ENCODE peak calls at places on chromosomes 16 and 17, in seven cellular contexts. D is GM19239; A is hypothalamus; O is aorta; C is stimulated activated CD8-positive, alpha-beta memory T cell treated with anti-CD3 and anti-CD28 coated beads, Interleukin-4, amount 100 ng/mL, for 4 hours; V is IMR-90; G is NCI-H748 treated with DMSO at 0.1 percent for 48 hours. P is an unnamed sample.

GRCh38 chr16:30875881-30876791 is 17.7 kb downstream of the BCL7C start:
- DNase-seq in D (no peak), A (no peak), O (no peak), C (no peak), V (peak), G (no peak), P (peak)

GRCh38 chr17:48997103-48997826 is at the start of gene IGF2BP1:
- DNase-seq in D (no peak), A (no peak), O (no peak), C (no peak), V (peak), G (peak), P (no peak)

GRCh38 chr16:82655720-82656500 is 29.1 kb downstream of the CDH13 start:
- DNase-seq in D (no peak), A (no peak), O (no peak), C (no peak), V (no peak), G (no peak), P (no peak)

GRCh38 chr16:19008245-19008644 is 24.5 kb downstream of the TMC7 start:
- DNase-seq in D (no peak), A (no peak), O (no peak), C (no peak), V (peak), G (no peak), P (no peak)

GRCh38 chr16:10961231-10961630 is 16.9 kb downstream of the CLEC16A start:
- DNase-seq in D (no peak), A (no peak), O (peak), C (no peak), V (peak), G (no peak), P (no peak)

GRCh38 chr17:68461122-68461539 is 3.8 kb upstream of the WIPI1 start:
- DNase-seq in D (no peak), A (no peak), O (no peak), C (no peak), V (no peak), G (no peak), P (peak)

GRCh38 chr17:27413295-27413694 is 43.0 kb upstream of the KSR1 start:
- DNase-seq in D (no peak), A (no peak), O (no peak), C (no peak), V (no peak), G (no peak), P (no peak)

GRCh38 chr17:67293251-67294203 is 48.5 kb upstream of the HELZ start:
- DNase-seq in D (peak), A (no peak), O (peak), C (peak), V (peak), G (no peak), P (peak)

GRCh38 chr17:39629894-39630293 is 3.1 kb downstream of the PPP1R1B start:
- DNase-seq in D (no peak), A (no peak), O (no peak), C (no peak), V (no peak), G (no peak), P (no peak)

GRCh38 chr16:57360321-57360935 is 1.8 kb downstream of the CCL22 start:
- DNase-seq in D (no peak), A (no peak), O (no peak), C (no peak), V (no peak), G (no peak), P (no peak)

GRCh38 chr17:42287305-42288077 is 807 bp upstream of the STAT5A start:
- DNase-seq in D (no peak), A (peak), O (peak), C (peak), V (no peak), G (no peak), P (peak)

GRCh38 chr16:81446318-81447275 is 2.0 kb downstream of the CMIP start:
- DNase-seq in D (no peak), A (no peak), O (peak), C (no peak), V (peak), G (no peak), P (no peak)

GRCh38 chr16:4414187-4414909 is 2.0 kb downstream of the CORO7 start:
- DNase-seq in D (peak), A (no peak), O (no peak), C (peak), V (no peak), G (no peak), P (peak)

GRCh38 chr17:60767744-60768308 is 90.2 kb downstream of the BCAS3 start:
- DNase-seq in D (no peak), A (no peak), O (no peak), C (no peak), V (no peak), G (no peak), P (no peak)

GRCh38 chr16:49399594-49400364 is 26.2 kb downstream of the C16orf78 start:
- DNase-seq in D (peak), A (no peak), O (no peak), C (no peak), V (no peak), G (no peak), P (peak)

GRCh38 chr16:30837904-30838303 is 50.9 kb upstream of the ZNF629 start:
- DNase-seq in D (no peak), A (no peak), O (no peak), C (no peak), V (peak), G (no peak), P (no peak)

GRCh38 chr16:12082207-12082606 is 105.7 kb downstream of the SNX29 start:
- DNase-seq in D (no peak), A (no peak), O (peak), C (no peak), V (no peak), G (no peak), P (no peak)

GRCh38 chr17:50396261-50397110 is 837 bp downstream of the LRRC59 start:
- DNase-seq in D (no peak), A (no peak), O (peak), C (no peak), V (peak), G (no peak), P (peak)

GRCh38 chr17:38800237-38800760 is 943 bp upstream of the PIP4K2B start:
- DNase-seq in D (no peak), A (no peak), O (no peak), C (no peak), V (no peak), G (no peak), P (no peak)

GRCh38 chr16:56742030-56742984 is 12.4 kb downstream of the NUP93 start:
- DNase-seq in D (no peak), A (no peak), O (no peak), C (no peak), V (peak), G (no peak), P (no peak)

GRCh38 chr16:354286-354881 is 1.9 kb upstream of the AXIN1 start:
- DNase-seq in D (no peak), A (no peak), O (no peak), C (no peak), V (no peak), G (no peak), P (no peak)

GRCh38 chr17:14138649-14139048 is 69.3 kb downstream of the COX10 start:
- DNase-seq in D (no peak), A (no peak), O (no peak), C (no peak), V (no peak), G (no peak), P (no peak)

GRCh38 chr16:74611721-74612120 is 4.8 kb upstream of the GLG1 start:
- DNase-seq in D (no peak), A (no peak), O (no peak), C (no peak), V (peak), G (no peak), P (no peak)

GRCh38 chr17:61398721-61399130 is 917 bp upstream of the TBX2 start:
- DNase-seq in D (no peak), A (no peak), O (no peak), C (no peak), V (peak), G (no peak), P (no peak)

GRCh38 chr17:50268632-50269287 is 5.5 kb upstream of the TMEM92 start:
- DNase-seq in D (no peak), A (no peak), O (peak), C (no peak), V (peak), G (no peak), P (no peak)

GRCh38 chr17:78131172-78132085 is 858 bp downstream of the TMC8 start:
- DNase-seq in D (no peak), A (peak), O (no peak), C (peak), V (no peak), G (no peak), P (peak)

GRCh38 chr17:78300962-78301820 is 58.7 kb downstream of the SOCS3 start:
- DNase-seq in D (no peak), A (no peak), O (no peak), C (no peak), V (no peak), G (no peak), P (peak)

GRCh38 chr17:57480438-57481196 is 224.3 kb downstream of the MSI2 start:
- DNase-seq in D (no peak), A (no peak), O (no peak), C (no peak), V (peak), G (no peak), P (no peak)

GRCh38 chr17:2120550-2121335 is 65.8 kb downstream of the HIC1 start:
- DNase-seq in D (no peak), A (no peak), O (no peak), C (no peak), V (peak), G (no peak), P (no peak)

GRCh38 chr17:64423881-64424280 is 25.0 kb upstream of the MILR1 start:
- DNase-seq in D (no peak), A (no peak), O (no peak), C (no peak), V (no peak), G (no peak), P (no peak)

GRCh38 chr16:4852221-4852872 is 5.1 kb downstream of the UBN1 start:
- DNase-seq in D (no peak), A (no peak), O (no peak), C (no peak), V (peak), G (no peak), P (no peak)

GRCh38 chr16:19196871-19197270 is 28.8 kb downstream of the SYT17 start:
- DNase-seq in D (no peak), A (peak), O (no peak), C (no peak), V (no peak), G (no peak), P (no peak)

P was measured in Karpas-422.